ENCODE peak calls at places on chromosomes 2 and 18, in seven cellular contexts. N is pulmonary artery endothelial cell; Q is effector memory CD4-positive, alpha-beta T cell; V is MV-4-11; E is IMR-90; H is tibial artery; M is lung microvascular endothelial cell. G is an unnamed sample.
A peak's percentile ranks its signal among the peaks of the same experiment; 100 is the strongest.

GRCh38 chr2:145006957-145007672 is 487.2 kb upstream of the ZEB2 start:
- DNase-seq in V (no peak), H (peak; percentile 79), E (peak; percentile 98), N (peak; percentile 64), M (peak; percentile 96), Q (no peak), G (peak; percentile 95)

GRCh38 chr18:41530959-41531358 is 424.1 kb upstream of the PIK3C3 start:
- DNase-seq in E (no peak), M (no peak), Q (no peak), N (no peak), H (no peak), V (no peak), G (no peak)

GRCh38 chr18:25560369-25560768 is 208.4 kb upstream of the ZNF521 start:
- DNase-seq in M (no peak), V (no peak), H (no peak), Q (no peak), E (no peak), N (no peak), G (no peak)

GRCh38 chr2:11899264-11899818 is 152.9 kb downstream of the LPIN1 start:
- DNase-seq in E (peak; percentile 63), N (no peak), H (no peak), V (no peak), M (no peak), Q (no peak), G (peak; percentile 58)

GRCh38 chr18:77557030-77557429 is 307.4 kb downstream of the GALR1 start:
- DNase-seq in H (no peak), N (no peak), Q (no peak), M (no peak), V (no peak), E (no peak), G (no peak)

GRCh38 chr2:146523218-146523617 is 1321.6 kb upstream of the ACVR2A start:
- DNase-seq in M (no peak), E (peak; percentile 9), V (peak; percentile 13), H (no peak), Q (no peak), N (no peak), G (peak; percentile 12)

GRCh38 chr18:13186687-13187086 is 31.9 kb upstream of the LDLRAD4 start:
- DNase-seq in V (no peak), N (no peak), H (no peak), M (no peak), E (no peak), Q (no peak), G (no peak)

GRCh38 chr2:10433264-10433947 is 14.7 kb downstream of the ODC1 start:
- DNase-seq in Q (no peak), H (no peak), N (no peak), V (no peak), M (no peak), E (no peak), G (no peak)

GRCh38 chr2:61179701-61180639 is 18.0 kb downstream of the C2orf74 start:
- DNase-seq in E (peak; percentile 77), M (no peak), V (no peak), Q (no peak), H (peak; percentile 90), N (peak; percentile 27), G (peak; percentile 87)

GRCh38 chr18:1273469-1273868 is 368.8 kb downstream of the ADCYAP1 start:
- DNase-seq in N (no peak), Q (no peak), E (no peak), H (no peak), M (no peak), V (no peak), G (no peak)

GRCh38 chr18:74436158-74436755 is 20.9 kb downstream of the DIPK1C start:
- DNase-seq in H (peak; percentile 42), N (no peak), M (no peak), E (no peak), V (no peak), Q (no peak), G (no peak)